ENCODE peak calls at places on chromosomes 2 and 18, in nine cellular contexts. T is HCT116, P is PC-3, F is GM23248, W is OCI-LY7, U is neural progenitor cell, M is MM.1S, E is SK-N-SH, L is hepatocyte. C is an unnamed sample.

GRCh38 chr18:74289137-74289536 is 2.6 kb downstream of the CYB5A start:
- DNase-seq in T (no peak), E (no peak), U (no peak), W (no peak), L (no peak), P (peak; percentile 81), M (no peak), F (peak; percentile 64), C (no peak)

GRCh38 chr18:29608982-29609381 is 1432.1 kb upstream of the CDH2 start:
- DNase-seq in E (no peak), T (no peak), F (no peak), P (no peak), U (no peak), L (no peak), M (no peak), W (no peak), C (no peak)

GRCh38 chr2:240205348-240205747 is 64.9 kb upstream of the OTOS start:
- DNase-seq in U (peak; percentile 58), W (no peak), F (peak; percentile 85), L (no peak), M (no peak), P (peak; percentile 91), E (no peak), T (no peak), C (peak; percentile 36)

GRCh38 chr2:204357175-204357695 is 188.0 kb upstream of the PARD3B start:
- DNase-seq in E (peak; percentile 30), P (no peak), T (no peak), M (no peak), L (no peak), F (no peak), U (peak; percentile 28), W (no peak), C (no peak)

GRCh38 chr2:27828305-27828704 is 56.8 kb downstream of the MRPL33 start:
- DNase-seq in E (no peak), F (no peak), L (no peak), T (no peak), P (no peak), M (no peak), U (no peak), W (no peak), C (no peak)

GRCh38 chr2:160752475-160753330 is 259.1 kb upstream of the RBMS1 start:
- DNase-seq in P (peak; percentile 91), T (no peak), W (no peak), L (no peak), M (no peak), E (no peak), F (peak; percentile 60), U (no peak), C (peak; percentile 48)

GRCh38 chr2:86566158-86566827 is 3.0 kb upstream of the CHMP3 start:
- DNase-seq in F (peak; percentile 33), P (no peak), U (no peak), M (no peak), T (no peak), W (no peak), L (no peak), E (no peak), C (no peak)

GRCh38 chr2:212337486-212338343 is 200.9 kb downstream of the ERBB4 start:
- DNase-seq in L (no peak), P (no peak), U (no peak), T (no peak), E (peak; percentile 4), W (no peak), F (peak; percentile 2), M (no peak), C (no peak)

GRCh38 chr2:69026026-69026425 is 13.0 kb downstream of the ANTXR1 start:
- DNase-seq in F (peak; percentile 50), W (peak; percentile 34), P (peak; percentile 80), L (peak; percentile 52), T (peak; percentile 36), M (peak; percentile 55), U (peak; percentile 69), E (no peak), C (peak; percentile 79)

GRCh38 chr18:35050004-35050623 is 8.9 kb downstream of the MAPRE2 start:
- DNase-seq in E (no peak), L (no peak), M (no peak), W (no peak), P (no peak), T (no peak), U (no peak), F (no peak), C (no peak)

GRCh38 chr2:10668402-10669012 is 21.3 kb downstream of the NOL10 start:
- DNase-seq in F (peak; percentile 67), E (peak; percentile 41), M (peak; percentile 71), T (peak; percentile 57), W (peak; percentile 75), L (peak; percentile 83), U (peak; percentile 73), P (peak; percentile 87), C (peak; percentile 82)

GRCh38 chr2:177897278-177897677 is 175.3 kb downstream of the PDE11A start:
- DNase-seq in M (no peak), W (no peak), U (no peak), T (no peak), P (no peak), L (no peak), E (no peak), F (no peak), C (peak; percentile 19)

GRCh38 chr2:175207741-175208438 is 26.4 kb upstream of the ATP5MC3 start:
- DNase-seq in M (no peak), E (no peak), L (no peak), F (no peak), W (no peak), T (no peak), P (no peak), U (no peak), C (no peak)

DNA sequence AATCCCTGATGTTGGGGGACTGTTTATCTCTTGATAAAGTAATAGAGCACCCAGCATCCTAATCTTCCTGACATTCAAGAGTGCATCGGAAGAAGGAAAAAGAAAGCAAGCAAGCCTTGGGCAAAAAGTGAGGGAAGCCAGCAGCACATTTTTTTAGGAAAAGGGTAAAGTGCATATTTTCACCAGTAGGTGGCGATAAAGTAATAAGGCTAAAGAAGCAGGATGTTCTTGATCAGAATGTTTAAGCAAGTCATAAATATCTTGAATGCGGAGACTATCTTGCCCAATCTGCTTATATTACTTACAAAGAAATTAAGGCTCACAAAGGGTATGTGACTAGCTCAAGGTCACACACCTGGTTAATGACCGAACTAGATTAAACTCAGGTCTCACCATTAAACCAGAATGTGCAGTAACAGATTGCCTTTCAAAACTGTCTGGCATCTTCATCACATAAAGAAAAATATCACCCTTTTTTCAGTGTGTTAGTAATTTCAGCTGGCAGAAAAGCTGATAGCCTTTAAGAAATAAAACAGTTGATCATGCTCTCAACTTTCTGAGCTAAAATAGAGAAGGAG is 83.8 kb downstream of the VIT start:
- DNase-seq in P (peak; percentile 86), W (peak; percentile 62), F (peak; percentile 69), E (peak; percentile 65), T (peak; percentile 38), L (peak; percentile 74), U (peak; percentile 61), M (peak; percentile 49), C (peak; percentile 83)
- TF ChIP-seq EZH2phosphoT487 in P (no peak), W (no peak), F (no peak), E (no peak), T (no peak), L (no peak), U (no peak), M (no peak), C (no peak)

DNA sequence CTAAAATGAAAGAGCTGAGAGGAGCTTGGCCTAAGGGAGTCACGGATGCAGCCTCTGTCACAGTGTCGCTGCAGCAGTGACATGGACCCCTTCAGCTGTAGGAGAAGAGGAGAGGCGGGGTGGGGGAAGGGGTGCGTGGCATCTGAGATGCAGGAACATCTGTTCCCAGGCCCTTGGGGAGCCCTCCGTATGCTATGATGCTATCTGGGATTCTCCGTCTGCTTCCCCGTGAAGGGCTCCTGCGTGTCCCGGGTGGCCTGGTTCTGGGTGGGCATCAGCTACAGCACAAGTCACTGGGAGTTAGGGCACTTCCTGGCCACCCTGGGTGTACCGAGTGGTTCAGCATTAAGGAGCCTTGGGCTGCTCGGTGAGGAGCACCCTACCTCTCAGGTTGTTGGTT is 35.6 kb upstream of the B3GNT7 start:
- DNase-seq in W (no peak), T (no peak), L (no peak), F (no peak), U (no peak), M (no peak), E (peak; percentile 80), P (no peak), C (no peak)
- TF ChIP-seq EZH2phosphoT487 in W (no peak), T (no peak), L (no peak), F (no peak), U (no peak), M (no peak), E (no peak), P (no peak), C (no peak)

GRCh38 chr18:36446059-36446458 is 148.5 kb downstream of the FHOD3 start:
- DNase-seq in E (peak; percentile 82), W (no peak), L (no peak), T (no peak), U (no peak), F (peak; percentile 39), P (peak; percentile 64), M (no peak), C (no peak)
- TF ChIP-seq EZH2phosphoT487 in E (no peak), W (no peak), L (no peak), T (no peak), U (no peak), F (no peak), P (no peak), M (no peak), C (no peak)

DNA sequence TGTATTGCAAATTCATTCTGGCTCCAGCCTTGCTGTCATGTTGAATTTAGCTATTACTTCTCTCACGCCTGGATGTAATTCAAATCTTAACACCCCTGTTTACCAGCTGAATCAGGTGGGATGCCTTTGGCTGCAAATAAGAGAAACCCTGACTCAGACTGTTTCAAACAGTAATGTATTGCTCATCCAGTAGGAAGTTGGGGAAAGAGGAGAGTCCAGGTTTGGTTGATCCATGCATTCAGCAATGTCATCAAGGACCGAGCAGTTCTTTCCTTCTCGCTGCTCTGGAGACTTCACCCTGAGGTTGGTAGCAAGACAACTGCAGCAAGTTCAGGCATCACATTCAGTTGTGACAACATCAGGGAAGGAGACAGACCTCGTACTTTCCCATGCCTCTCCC is 6.4 kb upstream of the DARS1 start:
- DNase-seq in F (no peak), M (no peak), E (no peak), P (peak; percentile 22), W (no peak), U (no peak), T (no peak), L (no peak), C (no peak)
- TF ChIP-seq EZH2phosphoT487 in F (no peak), M (no peak), E (no peak), P (no peak), W (no peak), U (no peak), T (no peak), L (no peak), C (no peak)

GRCh38 chr2:70826696-70827330 is 6.4 kb upstream of the CLEC4F start:
- DNase-seq in T (no peak), W (no peak), F (no peak), M (no peak), P (no peak), E (no peak), U (no peak), L (no peak), C (no peak)
- TF ChIP-seq EZH2phosphoT487 in T (no peak), W (no peak), F (no peak), M (no peak), P (no peak), E (no peak), U (no peak), L (no peak), C (no peak)

C was measured in GM23338.